ENCODE peak calls at places on chromosomes 2 and 18, in ten cellular contexts. B is NCI-H1930; D is GM10248; K is iPS DF 19.7; R is stimulated activated CD4-positive, alpha-beta T cell treated with anti-CD3 and anti-CD28 coated beads, Interleukin-15, amount 100 ng/mL, for 24 hours; H is omental fat pad; G is GM12891; J is NCI-H82; L is GDM1; T is SW 1271. O is an unnamed sample.
A peak's percentile ranks its signal among the peaks of the same experiment; 100 is the strongest.

GRCh38 chr2:181715033-181715630 is 34.8 kb upstream of the NEUROD1 start:
- DNase-seq in K (peak; percentile 7), J (peak; percentile 97), T (peak; percentile 77), D (peak; percentile 57), R (peak; percentile 76), G (no peak), H (peak; percentile 71), B (peak; percentile 74), L (peak; percentile 62), O (peak; percentile 74)

GRCh38 chr2:196801986-196802385 is 2.5 kb upstream of the GTF3C3 start:
- DNase-seq in B (no peak), K (no peak), D (no peak), L (no peak), G (no peak), T (no peak), J (no peak), R (no peak), H (no peak), O (no peak)

GRCh38 chr18:35682282-35682867 is 100.8 kb downstream of the GALNT1 start:
- DNase-seq in G (no peak), J (no peak), D (no peak), K (no peak), T (no peak), R (no peak), L (no peak), H (no peak), B (no peak), O (peak; percentile 73)

GRCh38 chr2:1748176-1748740 is 3.9 kb upstream of the PXDN start:
- DNase-seq in L (no peak), B (no peak), K (no peak), G (no peak), J (no peak), R (no peak), D (no peak), T (no peak), H (no peak), O (no peak)

GRCh38 chr2:214135966-214136365 is 274.9 kb upstream of the VWC2L start:
- DNase-seq in K (no peak), H (no peak), D (no peak), L (no peak), B (no peak), J (no peak), T (no peak), R (no peak), G (no peak), O (no peak)

GRCh38 chr2:235560345-235560744 is 66.5 kb downstream of the AGAP1 start:
- DNase-seq in T (no peak), G (no peak), H (no peak), D (no peak), K (no peak), L (no peak), J (no peak), B (no peak), R (no peak), O (no peak)

GRCh38 chr18:21997207-21998143 is 171.9 kb upstream of the GATA6 start:
- DNase-seq in D (peak; percentile 67), R (no peak), J (peak; percentile 65), G (peak; percentile 36), B (peak; percentile 35), H (no peak), K (no peak), L (peak; percentile 47), T (peak; percentile 64), O (peak; percentile 61)

GRCh38 chr2:172226244-172227061 is 123.8 kb upstream of the DLX2 start:
- DNase-seq in D (no peak), L (no peak), T (no peak), K (no peak), J (no peak), G (no peak), R (peak; percentile 35), B (no peak), H (no peak), O (no peak)

GRCh38 chr18:46546111-46546640 is 110.8 kb downstream of the LOXHD1 start:
- DNase-seq in T (no peak), J (no peak), R (no peak), H (no peak), K (no peak), L (no peak), D (no peak), G (no peak), B (no peak), O (no peak)

O was measured in erythroblast.